ENCODE peak calls at places on chromosomes 11 and 22, in eight cellular contexts. R is tibial artery; W is right atrium auricular region; H is K562; J is spleen; P is HCT116; E is CD4-positive, alpha-beta T cell; F is psoas muscle. C is an unnamed sample.

GRCh38 chr11:60762851-60763691 is 6.4 kb downstream of the MS4A15 start:
- DNase-seq in E (no peak), P (peak; percentile 7), F (no peak), H (no peak), J (peak; percentile 47), R (peak; percentile 3), W (no peak), C (no peak)

GRCh38 chr11:116541460-116541859 is 231.3 kb downstream of the BUD13 start:
- DNase-seq in E (no peak), H (no peak), J (no peak), W (no peak), R (no peak), P (no peak), F (no peak), C (no peak)

GRCh38 chr11:34627197-34627596 is 6.3 kb downstream of the EHF start:
- DNase-seq in P (no peak), H (no peak), F (no peak), W (no peak), R (no peak), E (no peak), J (no peak), C (no peak)

GRCh38 chr22:48746789-48747425 is 1080.8 kb downstream of the BRD1 start:
- DNase-seq in J (peak; percentile 66), P (no peak), R (peak; percentile 13), W (peak; percentile 50), E (no peak), F (no peak), H (no peak), C (no peak)

GRCh38 chr11:46380340-46381045 is 976 bp upstream of the MDK start:
- DNase-seq in F (peak; percentile 77), H (peak; percentile 90), W (peak; percentile 74), R (peak; percentile 60), P (no peak), E (peak; percentile 43), J (peak; percentile 92), C (no peak)

GRCh38 chr22:45235101-45235777 is 5.5 kb downstream of the KIAA0930 start:
- DNase-seq in R (no peak), F (no peak), P (no peak), W (no peak), H (no peak), J (peak; percentile 88), E (no peak), C (no peak)

GRCh38 chr11:2300290-2300935 is 1.3 kb downstream of the C11orf21 start:
- DNase-seq in P (no peak), F (peak; percentile 47), R (no peak), W (peak; percentile 55), H (no peak), J (peak; percentile 85), E (no peak), C (no peak)

GRCh38 chr22:39746600-39747262 is 146.8 kb downstream of the ENTHD1 start:
- DNase-seq in R (no peak), H (no peak), F (no peak), P (no peak), E (peak; percentile 10), J (peak; percentile 31), W (no peak), C (no peak)

GRCh38 chr11:5809122-5809519 is 397 bp downstream of the OR52N2 start:
- DNase-seq in P (no peak), E (no peak), F (no peak), H (no peak), W (no peak), J (no peak), R (no peak), C (no peak)

GRCh38 chr11:15957234-15957633 is 399.1 kb downstream of the SOX6 start:
- DNase-seq in R (no peak), E (no peak), F (no peak), J (no peak), P (no peak), H (no peak), W (no peak), C (no peak)

GRCh38 chr11:58957922-58958321 is 18.6 kb downstream of the GLYATL1 start:
- DNase-seq in J (no peak), F (no peak), E (no peak), W (no peak), P (no peak), H (no peak), R (no peak), C (no peak)

GRCh38 chr11:20035701-20036601 is 124.3 kb downstream of the DBX1 start:
- DNase-seq in H (peak; percentile 40), W (no peak), F (no peak), R (peak; percentile 43), J (no peak), P (no peak), E (no peak), C (peak; percentile 74)

GRCh38 chr11:134854391-134854991 is 442.4 kb upstream of the B3GAT1 start:
- DNase-seq in R (no peak), H (no peak), J (no peak), E (no peak), P (no peak), F (no peak), W (no peak), C (no peak)

GRCh38 chr11:1041471-1041870 is 5.0 kb upstream of the MUC6 start:
- DNase-seq in E (no peak), P (no peak), H (no peak), W (no peak), R (no peak), J (peak; percentile 23), F (peak; percentile 42), C (no peak)

GRCh38 chr11:131033151-131033651 is 116.9 kb upstream of the SNX19 start:
- DNase-seq in J (no peak), P (peak; percentile 12), E (no peak), F (no peak), W (no peak), H (peak; percentile 22), R (no peak), C (peak; percentile 88)

GRCh38 chr11:117985953-117986887 is at the start of gene IL10RA:
- DNase-seq in J (peak; percentile 98), H (peak; percentile 96), W (peak; percentile 86), E (peak; percentile 78), F (peak; percentile 85), R (peak; percentile 74), P (peak; percentile 39), C (no peak)

GRCh38 chr11:33039274-33040126 is at the start of gene TCP11L1:
- DNase-seq in H (peak; percentile 90), F (peak; percentile 97), R (peak; percentile 93), J (peak; percentile 97), E (peak; percentile 78), P (peak; percentile 78), W (peak; percentile 93), C (peak; percentile 90)

GRCh38 chr11:111368285-111368560 is 10.9 kb downstream of the POU2AF1 start:
- DNase-seq in H (no peak), P (no peak), E (no peak), R (no peak), J (no peak), W (no peak), F (no peak), C (no peak)

GRCh38 chr11:111629499-111629898 is 27.2 kb downstream of the SIK2 start:
- DNase-seq in P (no peak), F (no peak), R (no peak), H (no peak), W (no peak), J (no peak), E (no peak), C (no peak)

GRCh38 chr22:36608987-36609386 is 80.0 kb upstream of the EIF3D start:
- DNase-seq in F (no peak), H (no peak), E (no peak), R (no peak), P (no peak), J (no peak), W (no peak), C (no peak)
- H3K27me3 ChIP-seq in F (peaks cover 9% of the 10 kb centered on the region), H (peaks cover 64% of the 10 kb centered on the region), E (peaks cover 24% of the 10 kb centered on the region), R (no peaks in the 10 kb centered on the region), P (peaks cover 75% of the 10 kb centered on the region), J (no peaks in the 10 kb centered on the region), W (no peaks in the 10 kb centered on the region), C (peaks cover 53% of the 10 kb centered on the region)

GRCh38 chr22:20029550-20030225 is 8.8 kb downstream of the TANGO2 start:
- DNase-seq in J (no peak), R (no peak), F (no peak), P (no peak), E (no peak), H (no peak), W (no peak), C (no peak)

GRCh38 chr22:20028855-20029549 is 8.1 kb downstream of the TANGO2 start:
- DNase-seq in F (no peak), W (no peak), J (no peak), P (no peak), R (no peak), E (no peak), H (no peak), C (no peak)

GRCh38 chr22:20026996-20027601 is 6.2 kb downstream of the TANGO2 start:
- DNase-seq in J (peak; percentile 55), F (peak; percentile 19), W (no peak), H (no peak), P (no peak), E (no peak), R (no peak), C (no peak)

GRCh38 chr22:20026204-20026908 is 5.4 kb downstream of the TANGO2 start:
- DNase-seq in J (peak; percentile 14), H (no peak), P (no peak), R (no peak), F (peak; percentile 28), W (no peak), E (no peak), C (no peak)

GRCh38 chr22:20027966-20028854 is 7.3 kb downstream of the TANGO2 start:
- DNase-seq in F (peak; percentile 30), P (no peak), H (no peak), W (no peak), E (no peak), J (peak; percentile 7), R (no peak), C (no peak)
- TF ChIP-seq CTCF in F (no peak), P (peak; percentile 51), H (peak; percentile 85), W (peak; percentile 10), E (peak; percentile 24), J (no peak), R (no peak), C (peak; percentile 42)

GRCh38 chr11:17457361-17458104 is 19.1 kb downstream of the ABCC8 start:
- DNase-seq in P (no peak), F (no peak), H (no peak), E (no peak), R (no peak), W (no peak), J (no peak), C (no peak)

GRCh38 chr11:17460406-17460805 is 16.2 kb downstream of the ABCC8 start:
- DNase-seq in H (no peak), W (no peak), P (no peak), R (no peak), J (no peak), F (no peak), E (no peak), C (no peak)

GRCh38 chr11:17459211-17459610 is 17.4 kb downstream of the ABCC8 start:
- DNase-seq in F (no peak), H (no peak), J (no peak), W (no peak), R (peak; percentile 51), P (no peak), E (no peak), C (no peak)

GRCh38 chr11:17462940-17463339 is 13.7 kb downstream of the ABCC8 start:
- DNase-seq in E (no peak), P (no peak), H (peak; percentile 53), R (no peak), F (no peak), J (no peak), W (no peak), C (no peak)

GRCh38 chr11:17458268-17458667 is 18.4 kb downstream of the ABCC8 start:
- DNase-seq in H (no peak), P (no peak), W (no peak), J (no peak), R (no peak), E (no peak), F (no peak), C (no peak)
- H3K27ac ChIP-seq in H (no peak overlapping the region), P (no peak overlapping the region), W (no peak overlapping the region), J (no peak overlapping the region), R (no peak overlapping the region), E (no peak overlapping the region), F (no peak overlapping the region), C (no peak overlapping the region)

GRCh38 chr11:70536051-70536877 is 137.9 kb downstream of the CTTN start:
- DNase-seq in E (no peak), W (no peak), F (peak; percentile 7), J (peak; percentile 64), R (no peak), H (no peak), P (no peak), C (no peak)
- H3K27me3 ChIP-seq in E (no peaks in the 10 kb centered on the region), W (no peaks in the 10 kb centered on the region), F (peaks cover 7% of the 10 kb centered on the region), J (no peaks in the 10 kb centered on the region), R (no peaks in the 10 kb centered on the region), H (peaks cover 65% of the 10 kb centered on the region), P (no peaks in the 10 kb centered on the region), C (no peaks in the 10 kb centered on the region)